ENCODE peak calls at places on chromosomes 16 and 17, in four cellular contexts. Q is epithelial cell of esophagus, S is fibroblast of lung, E is upper lobe of left lung. C is an unnamed sample.
A peak's percentile ranks its signal among the peaks of the same experiment; 100 is the strongest.

GRCh38 chr16:56041556-56042140 is 149.6 kb upstream of the GNAO1 start:
- DNase-seq in E (no peak), S (no peak), Q (peak; percentile 50), C (no peak)

GRCh38 chr17:2214047-2214717 is 89.4 kb downstream of the SMG6 start:
- DNase-seq in Q (peak; percentile 96), E (peak; percentile 62), S (peak; percentile 95), C (no peak)

GRCh38 chr16:31181102-31181830 is 1.3 kb downstream of the FUS start:
- DNase-seq in E (peak; percentile 52), S (peak; percentile 37), Q (peak; percentile 51), C (peak; percentile 32)

GRCh38 chr16:81544261-81544660 is 99.7 kb downstream of the CMIP start:
- DNase-seq in E (no peak), Q (no peak), S (no peak), C (no peak)

GRCh38 chr16:24516900-24517669 is 22.3 kb upstream of the RBBP6 start:
- DNase-seq in S (peak; percentile 69), Q (peak; percentile 88), E (peak; percentile 82), C (peak; percentile 39)

GRCh38 chr17:49490271-49490670 is 4.8 kb upstream of the NGFR start:
- DNase-seq in E (no peak), Q (no peak), S (no peak), C (no peak)

GRCh38 chr17:75370288-75370687 is 35.2 kb downstream of the GRB2 start:
- DNase-seq in E (no peak), S (no peak), Q (no peak), C (no peak)

GRCh38 chr16:82979406-82980111 is 352.8 kb downstream of the CDH13 start:
- DNase-seq in E (no peak), S (peak; percentile 16), Q (no peak), C (no peak)

GRCh38 chr17:44108440-44109311 is 14.8 kb downstream of the HDAC5 start:
- DNase-seq in E (peak; percentile 53), S (peak; percentile 97), Q (no peak), C (no peak)

GRCh38 chr16:15946257-15947044 is 3.0 kb upstream of the ABCC1 start:
- DNase-seq in S (peak; percentile 91), Q (peak; percentile 94), E (no peak), C (no peak)

GRCh38 chr17:6079155-6079554 is 9.0 kb downstream of the WSCD1 start:
- DNase-seq in S (peak; percentile 33), Q (no peak), E (no peak), C (no peak)

GRCh38 chr17:67542219-67543114 is 165.4 kb downstream of the PITPNC1 start:
- DNase-seq in Q (no peak), S (no peak), E (no peak), C (no peak)

GRCh38 chr17:67548693-67549092 is 169.0 kb upstream of the NOL11 start:
- DNase-seq in E (no peak), S (no peak), Q (no peak), C (no peak)

GRCh38 chr17:67549787-67550186 is 167.9 kb upstream of the NOL11 start:
- DNase-seq in S (no peak), Q (no peak), E (peak; percentile 34), C (no peak)

GRCh38 chr17:67544364-67544763 is 167.3 kb downstream of the PITPNC1 start:
- DNase-seq in Q (no peak), S (no peak), E (no peak), C (no peak)

DNA sequence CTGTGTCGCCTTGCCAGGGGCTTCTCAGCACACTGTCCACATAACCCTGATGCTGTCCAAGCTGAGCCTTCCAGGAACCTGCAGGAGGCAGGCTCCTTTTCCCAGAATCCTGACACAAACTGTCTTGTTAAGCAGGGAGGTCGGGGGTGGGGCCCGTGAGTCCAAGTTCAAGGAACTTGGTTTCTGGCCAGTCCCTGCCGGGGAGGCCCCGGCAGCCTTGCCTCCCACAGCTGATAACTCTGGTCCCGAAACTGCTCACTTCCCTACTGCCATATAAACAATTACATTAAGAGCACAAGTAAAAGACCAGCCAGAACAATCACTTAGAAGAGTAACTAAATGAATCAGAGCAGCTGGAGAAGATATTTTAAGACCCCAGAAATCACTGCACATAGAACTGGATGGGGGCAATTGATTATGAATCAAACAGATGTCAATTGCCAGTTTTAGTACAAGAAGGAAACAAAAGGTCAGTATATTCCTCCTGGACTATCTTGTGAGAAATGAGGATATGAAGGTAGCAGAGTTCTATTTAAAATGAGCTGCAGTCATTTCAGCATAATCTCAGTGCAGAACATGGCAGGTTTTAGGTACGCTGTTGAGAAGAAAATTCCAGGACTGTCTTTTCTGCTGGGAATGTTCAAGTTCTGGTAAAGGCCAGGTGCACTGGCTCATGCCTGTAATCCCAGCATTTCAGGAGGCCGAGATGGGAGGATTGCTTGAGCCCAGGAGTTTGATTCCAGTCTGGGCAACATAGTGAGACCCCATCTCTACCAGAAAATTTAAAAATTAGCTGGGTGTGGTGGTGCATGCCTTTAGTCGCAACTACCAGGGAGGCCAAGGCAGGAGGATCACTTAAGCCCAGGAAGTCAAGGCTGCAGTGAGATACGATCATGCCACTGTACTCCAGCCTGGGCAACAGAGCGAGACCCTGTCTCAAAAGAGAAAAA is 169.8 kb downstream of the PITPNC1 start:
- DNase-seq in Q (no peak), S (peak; percentile 55), E (peak; percentile 73), C (no peak)
- TF ChIP-seq CTCF in Q (no peak), S (peak; percentile 5), E (no peak), C (no peak)

GRCh38 chr16:84988328-84989080 is 22.8 kb downstream of the ZDHHC7 start:
- DNase-seq in E (no peak), S (no peak), Q (no peak), C (no peak)
- TF ChIP-seq CTCF in E (no peak), S (no peak), Q (no peak), C (no peak)

GRCh38 chr16:89574681-89575246 is 794 bp upstream of the CPNE7 start:
- DNase-seq in E (peak; percentile 50), S (peak; percentile 62), Q (peak; percentile 71), C (peak; percentile 49)
- TF ChIP-seq CTCF in E (peak; percentile 92), S (peak; percentile 74), Q (peak; percentile 30), C (no peak)

GRCh38 chr16:73057369-73058210 is 9.7 kb upstream of the ZFHX3 start:
- DNase-seq in Q (peak; percentile 35), S (peak; percentile 39), E (no peak), C (peak; percentile 48)
- TF ChIP-seq CTCF in Q (peak; percentile 2), S (peak; percentile 8), E (peak; percentile 37), C (no peak)